ENCODE peak calls at places on chromosomes 16 and 17, in four cellular contexts. X is K562, M is HepG2, L is H1. R is an unnamed sample.

GRCh38 chr17:83010323-83011200 is 68.8 kb upstream of the METRNL start:
- DNase-seq in X (no peak), M (no peak), L (no peak), R (no peak)

GRCh38 chr16:70715113-70715711 is 29.4 kb upstream of the MTSS2 start:
- DNase-seq in X (peak; percentile 24), M (no peak), L (no peak), R (no peak)

GRCh38 chr16:74721716-74722115 is 21.1 kb upstream of the MLKL start:
- DNase-seq in X (no peak), M (no peak), L (no peak), R (no peak)

GRCh38 chr16:48409839-48410610 is 24.8 kb upstream of the SIAH1 start:
- DNase-seq in X (no peak), M (peak; percentile 93), L (no peak), R (no peak)

GRCh38 chr17:68509151-68510057 is 2.8 kb upstream of the PRKAR1A start:
- DNase-seq in X (no peak), M (peak; percentile 77), L (no peak), R (no peak)

GRCh38 chr17:73342057-73342522 is 30.3 kb upstream of the CDC42EP4 start:
- DNase-seq in X (no peak), M (no peak), L (peak; percentile 70), R (peak; percentile 20)

GRCh38 chr16:7910116-7910515 is 577.5 kb downstream of the RBFOX1 start:
- DNase-seq in X (no peak), M (no peak), L (no peak), R (no peak)

GRCh38 chr17:82495844-82496528 is 23.5 kb upstream of the FOXK2 start:
- DNase-seq in X (no peak), M (peak; percentile 48), L (peak; percentile 23), R (no peak)

GRCh38 chr17:55663395-55663794 is 59.3 kb downstream of the TMEM100 start:
- DNase-seq in X (no peak), M (no peak), L (no peak), R (no peak)

GRCh38 chr17:32875904-32876413 is 965 bp downstream of the MYO1D start:
- DNase-seq in X (no peak), M (no peak), L (no peak), R (no peak)

GRCh38 chr17:40106089-40106759 is 5.8 kb upstream of the NR1D1 start:
- DNase-seq in X (no peak), M (no peak), L (no peak), R (no peak)

GRCh38 chr17:14437176-14437575 is 136.3 kb downstream of the HS3ST3B1 start:
- DNase-seq in X (no peak), M (no peak), L (no peak), R (no peak)

GRCh38 chr17:1177099-1177996 is 2.4 kb downstream of the ABR start:
- DNase-seq in X (no peak), M (no peak), L (no peak), R (no peak)

GRCh38 chr16:77758046-77758445 is 30.3 kb upstream of the VAT1L start:
- DNase-seq in X (no peak), M (peak; percentile 35), L (no peak), R (no peak)

GRCh38 chr16:8634991-8635736 is 13.7 kb downstream of the METTL22 start:
- DNase-seq in X (peak; percentile 61), M (peak; percentile 66), L (peak; percentile 43), R (no peak)

GRCh38 chr16:78684040-78684611 is 584.7 kb downstream of the WWOX start:
- DNase-seq in X (no peak), M (peak; percentile 51), L (no peak), R (no peak)

GRCh38 chr17:44844390-44844830 is 3.3 kb upstream of the HIGD1B start:
- DNase-seq in X (no peak), M (peak; percentile 35), L (no peak), R (no peak)

GRCh38 chr17:76326306-76326705 is 18.2 kb upstream of the QRICH2 start:
- DNase-seq in X (no peak), M (no peak), L (no peak), R (no peak)

GRCh38 chr17:44209786-44210341 is 9.6 kb downstream of the UBTF start:
- DNase-seq in X (no peak), M (no peak), L (no peak), R (no peak)

GRCh38 chr16:53999841-54000240 is 286.7 kb downstream of the IRX3 start:
- DNase-seq in X (no peak), M (no peak), L (no peak), R (no peak)

GRCh38 chr17:77602883-77603640 is 355.4 kb upstream of the TNRC6C start:
- DNase-seq in X (no peak), M (no peak), L (no peak), R (no peak)

GRCh38 chr16:89853306-89853993 is 19.9 kb upstream of the TCF25 start:
- DNase-seq in X (no peak), M (no peak), L (no peak), R (no peak)

GRCh38 chr16:2497116-2497630 is 16.6 kb upstream of the ATP6V0C start:
- DNase-seq in X (peak; percentile 88), M (no peak), L (no peak), R (no peak)

GRCh38 chr17:73489991-73490390 is 154.3 kb downstream of the SDK2 start:
- DNase-seq in X (no peak), M (no peak), L (no peak), R (no peak)

GRCh38 chr16:48354877-48355585 is 30.2 kb downstream of the SIAH1 start:
- DNase-seq in X (no peak), M (no peak), L (no peak), R (no peak)

GRCh38 chr17:16991349-16992009 is 19.6 kb upstream of the TNFRSF13B start:
- DNase-seq in X (peak; percentile 71), M (peak; percentile 54), L (peak; percentile 50), R (no peak)

GRCh38 chr17:1294157-1294717 is 14.8 kb downstream of the TRARG1 start:
- DNase-seq in X (no peak), M (no peak), L (no peak), R (no peak)

GRCh38 chr16:63613701-63614100 is 1508.2 kb downstream of the CDH11 start:
- DNase-seq in X (no peak), M (peak; percentile 2), L (no peak), R (no peak)

GRCh38 chr17:77365584-77366186 is 224.9 kb downstream of the SEC14L1 start:
- DNase-seq in X (no peak), M (no peak), L (no peak), R (no peak)

GRCh38 chr16:35733278-35733965 is 2274.0 kb downstream of the TP53TG3F start:
- DNase-seq in X (no peak), M (no peak), L (no peak), R (no peak)

GRCh38 chr16:65959978-65960377 is 406.5 kb upstream of the CDH5 start:
- DNase-seq in X (no peak), M (no peak), L (no peak), R (no peak)

GRCh38 chr17:47238321-47239010 is 15.2 kb upstream of the ITGB3 start:
- DNase-seq in X (no peak), M (no peak), L (no peak), R (no peak)

GRCh38 chr17:47172698-47173565 is 16.2 kb downstream of the CDC27 start:
- DNase-seq in X (no peak), M (no peak), L (no peak), R (no peak)

GRCh38 chr16:797120-797420 is 3.5 kb downstream of the GNG13 start:
- DNase-seq in X (peak; percentile 78), M (no peak), L (no peak), R (no peak)

GRCh38 chr16:85460252-85460982 is 152.7 kb upstream of the GSE1 start:
- DNase-seq in X (peak; percentile 54), M (no peak), L (no peak), R (no peak)

GRCh38 chr17:303161-303560 is 49.4 kb downstream of the RPH3AL start:
- DNase-seq in X (no peak), M (no peak), L (no peak), R (no peak)

GRCh38 chr17:4997302-4998026 is at the start of the genes INCA1 and KIF1C:
- DNase-seq in X (peak; percentile 90), M (peak; percentile 77), L (peak; percentile 64), R (peak; percentile 42)

GRCh38 chr17:19363114-19363438 is 553 bp upstream of the B9D1 start:
- DNase-seq in X (no peak), M (no peak), L (no peak), R (no peak)

GRCh38 chr17:19360772-19361171 is 1.8 kb downstream of the B9D1 start:
- DNase-seq in X (no peak), M (no peak), L (no peak), R (no peak)

GRCh38 chr17:19361326-19361725 is 1.2 kb downstream of the B9D1 start:
- DNase-seq in X (no peak), M (no peak), L (no peak), R (no peak)

GRCh38 chr17:19362293-19363113 is at the start of gene B9D1:
- DNase-seq in X (peak; percentile 94), M (peak; percentile 77), L (peak; percentile 73), R (peak; percentile 73)

GRCh38 chr17:19361975-19362292 is 589 bp downstream of the B9D1 start:
- DNase-seq in X (peak; percentile 23), M (no peak), L (no peak), R (no peak)
- TF ChIP-seq POLR2A in X (no peak), M (no peak), L (no peak), R (no peak)

DNA sequence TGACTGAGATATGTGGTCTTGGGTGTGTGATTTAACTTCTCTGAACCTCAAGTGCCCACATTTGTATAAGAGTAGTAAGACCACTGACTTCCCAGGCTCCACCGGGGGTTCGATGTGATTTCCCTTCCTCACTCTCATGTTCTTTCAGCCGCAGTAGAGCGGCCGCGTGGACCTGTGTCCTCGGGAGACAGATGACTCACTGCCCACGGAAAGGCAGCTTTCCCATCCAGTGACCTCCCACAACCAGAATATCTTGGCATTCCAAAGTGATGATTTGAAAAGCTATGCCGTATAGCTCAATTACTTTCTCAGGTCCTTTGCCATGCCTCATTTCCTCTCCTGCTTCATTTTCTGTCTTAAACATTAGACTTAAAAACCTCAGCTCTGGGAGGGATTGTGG is 73.6 kb downstream of the IL21R start:
- DNase-seq in X (no peak), M (no peak), L (no peak), R (no peak)
- TF ChIP-seq GABPA in X (no peak), M (no peak), L (no peak), R (no peak)

GRCh38 chr17:80285237-80285920 is 24.7 kb downstream of the RNF213 start:
- DNase-seq in X (no peak), M (no peak), L (no peak), R (no peak)
- TF ChIP-seq POLR2A in X (no peak), M (no peak), L (no peak), R (peak; percentile 53)

GRCh38 chr17:45851022-45851421 is 6.3 kb downstream of the SPPL2C start:
- DNase-seq in X (no peak), M (no peak), L (no peak), R (no peak)

GRCh38 chr17:45850468-45850867 is 5.8 kb downstream of the SPPL2C start:
- DNase-seq in X (no peak), M (no peak), L (no peak), R (no peak)

GRCh38 chr17:45848868-45849535 is 4.3 kb downstream of the SPPL2C start:
- DNase-seq in X (no peak), M (no peak), L (no peak), R (no peak)

GRCh38 chr17:45849536-45849990 is 4.9 kb downstream of the SPPL2C start:
- DNase-seq in X (no peak), M (no peak), L (no peak), R (no peak)

DNA sequence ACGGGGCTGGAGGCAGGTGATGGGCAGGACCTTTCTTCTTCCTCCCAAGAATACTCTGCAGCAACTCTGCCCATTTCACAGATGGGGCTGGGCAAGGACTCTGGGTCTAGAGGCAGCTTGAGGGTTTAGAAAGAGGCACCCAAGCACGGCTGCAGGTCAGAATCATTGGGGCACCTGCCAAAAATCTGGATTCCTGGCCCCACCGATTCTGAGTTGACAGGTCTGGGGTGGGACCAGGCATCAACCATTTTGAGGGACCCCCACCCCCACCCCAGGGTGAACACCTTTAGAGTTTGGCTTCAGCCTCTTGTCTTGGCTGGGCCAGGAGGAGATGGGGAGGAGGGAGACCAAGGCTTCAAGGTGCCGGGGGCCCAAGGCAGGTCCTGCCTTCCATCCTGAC is 5.3 kb downstream of the SPPL2C start:
- DNase-seq in X (no peak), M (no peak), L (no peak), R (no peak)
- TF ChIP-seq GABPA in X (no peak), M (no peak), L (no peak), R (no peak)